ENCODE peak calls at places on chromosomes 13 and 19, in six cellular contexts. P is GM12891, B is GM12878, H is H1, W is HepG2, G is K562. U is an unnamed sample.

GRCh38 chr19:49506575-49507105 is 5.8 kb upstream of the FCGRT start:
- DNase-seq in P (peak), B (no peak), H (no peak), W (peak), G (peak), U (peak)

GRCh38 chr13:30623392-30623791 is 5.7 kb downstream of the USPL1 start:
- DNase-seq in P (no peak), B (no peak), H (no peak), W (no peak), G (no peak), U (no peak)

GRCh38 chr13:76440568-76440967 is 445.6 kb downstream of the KCTD12 start:
- DNase-seq in P (peak), B (peak), H (no peak), W (no peak), G (no peak), U (peak)

GRCh38 chr13:83877901-83878300 is 4.4 kb downstream of the SLITRK1 start:
- DNase-seq in P (no peak), B (no peak), H (no peak), W (no peak), G (no peak), U (no peak)

GRCh38 chr13:20397896-20398295 is 127.8 kb downstream of the CRYL1 start:
- DNase-seq in P (no peak), B (no peak), H (no peak), W (no peak), G (no peak), U (no peak)

GRCh38 chr13:27252467-27252866 is 1.1 kb downstream of the RPL21 start:
- DNase-seq in P (no peak), B (no peak), H (no peak), W (no peak), G (no peak), U (no peak)

GRCh38 chr19:38304352-38304865 is 358 bp downstream of the C19orf33 start:
- DNase-seq in P (no peak), B (no peak), H (no peak), W (no peak), G (no peak), U (no peak)

GRCh38 chr19:51020988-51021651 is 1.6 kb upstream of the KLK10 start:
- DNase-seq in P (no peak), B (no peak), H (no peak), W (peak), G (peak), U (no peak)

GRCh38 chr19:10230904-10231623 is at the start of gene S1PR2:
- DNase-seq in P (peak), B (no peak), H (no peak), W (peak), G (peak), U (peak)

GRCh38 chr13:99153219-99153618 is 47.4 kb upstream of the UBAC2 start:
- DNase-seq in P (no peak), B (no peak), H (no peak), W (no peak), G (peak), U (no peak)

GRCh38 chr13:86906458-86906857 is 764.7 kb upstream of the SLITRK5 start:
- DNase-seq in P (no peak), B (no peak), H (no peak), W (no peak), G (no peak), U (no peak)

GRCh38 chr19:42277821-42278809 is 9.1 kb downstream of the CIC start:
- DNase-seq in P (no peak), B (no peak), H (no peak), W (no peak), G (no peak), U (no peak)

GRCh38 chr19:29260477-29261317 is 47.7 kb upstream of the UQCRFS1 start:
- DNase-seq in P (no peak), B (peak), H (no peak), W (peak), G (peak), U (no peak)

GRCh38 chr13:51668580-51669195 is 84.4 kb downstream of the WDFY2 start:
- DNase-seq in P (no peak), B (no peak), H (no peak), W (peak), G (no peak), U (no peak)

GRCh38 chr13:50267917-50268316 is 252.7 kb downstream of the KCNRG start:
- DNase-seq in P (no peak), B (no peak), H (no peak), W (peak), G (no peak), U (no peak)

GRCh38 chr19:58355215-58355796 is 2.0 kb upstream of the A1BG start:
- DNase-seq in P (no peak), B (no peak), H (no peak), W (no peak), G (no peak), U (no peak)

GRCh38 chr13:59776924-59777690 is 386.6 kb downstream of the DIAPH3 start:
- DNase-seq in P (no peak), B (peak), H (no peak), W (no peak), G (no peak), U (no peak)

GRCh38 chr19:44401787-44402115 is 343 bp upstream of the ZNF285 start:
- DNase-seq in P (no peak), B (no peak), H (no peak), W (no peak), G (no peak), U (no peak)

GRCh38 chr19:10135551-10136334 is 16.0 kb upstream of the EIF3G start:
- DNase-seq in P (no peak), B (no peak), H (no peak), W (no peak), G (no peak), U (no peak)

GRCh38 chr19:17842663-17843313 is 5.0 kb downstream of the JAK3 start:
- DNase-seq in P (no peak), B (no peak), H (no peak), W (no peak), G (no peak), U (no peak)

GRCh38 chr13:99266827-99267226 is 8.6 kb upstream of the GPR18 start:
- DNase-seq in P (no peak), B (no peak), H (no peak), W (no peak), G (no peak), U (no peak)

GRCh38 chr19:48676487-48676886 is 3.7 kb upstream of the NTN5 start:
- DNase-seq in P (no peak), B (no peak), H (no peak), W (no peak), G (no peak), U (no peak)

GRCh38 chr19:38665950-38666661 is 18.7 kb downstream of the ACTN4 start:
- DNase-seq in P (no peak), B (no peak), H (peak), W (peak), G (no peak), U (no peak)

GRCh38 chr13:44218501-44219240 is 155.0 kb upstream of the SERP2 start:
- DNase-seq in P (no peak), B (no peak), H (no peak), W (no peak), G (no peak), U (no peak)

GRCh38 chr13:112657850-112658445 is 31.9 kb upstream of the ATP11A start:
- DNase-seq in P (no peak), B (no peak), H (no peak), W (no peak), G (no peak), U (no peak)
- TF ChIP-seq TAF1 in P (no peak), B (no peak), H (no peak), W (no peak), G (no peak), U (no peak)

DNA sequence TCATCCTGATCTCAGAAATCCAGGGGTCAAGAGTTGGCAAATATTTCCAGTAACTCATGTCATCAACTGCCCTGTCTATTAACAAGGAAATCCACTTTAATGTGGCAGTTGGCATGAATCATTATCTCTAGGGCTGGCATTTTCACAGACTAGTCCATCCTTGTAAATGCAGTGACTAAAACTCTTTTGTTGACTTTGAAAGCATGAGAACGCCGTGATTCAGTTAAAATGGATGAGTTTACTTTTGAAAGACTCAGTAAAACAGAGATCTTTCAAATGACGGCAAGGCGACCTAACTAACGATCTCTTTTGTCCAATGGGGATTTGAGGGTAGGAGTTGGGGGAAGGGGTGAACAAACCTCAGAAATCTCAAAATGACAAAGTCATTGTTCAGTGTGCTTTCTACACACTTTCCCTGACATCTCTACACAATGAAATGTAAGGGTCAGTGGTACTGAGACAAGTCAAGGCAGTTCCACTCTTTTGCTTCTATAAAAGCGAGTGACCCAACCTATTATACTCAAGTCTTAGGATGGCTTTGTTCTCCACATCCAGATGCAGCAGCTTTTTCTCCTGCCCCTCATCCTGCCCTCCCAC is 200.6 kb downstream of the ABCC4 start:
- DNase-seq in P (no peak), B (peak), H (no peak), W (peak), G (no peak), U (no peak)
- TF ChIP-seq POLR2AphosphoS5 in P (no peak), B (no peak), H (no peak), W (no peak), G (no peak), U (no peak)

DNA sequence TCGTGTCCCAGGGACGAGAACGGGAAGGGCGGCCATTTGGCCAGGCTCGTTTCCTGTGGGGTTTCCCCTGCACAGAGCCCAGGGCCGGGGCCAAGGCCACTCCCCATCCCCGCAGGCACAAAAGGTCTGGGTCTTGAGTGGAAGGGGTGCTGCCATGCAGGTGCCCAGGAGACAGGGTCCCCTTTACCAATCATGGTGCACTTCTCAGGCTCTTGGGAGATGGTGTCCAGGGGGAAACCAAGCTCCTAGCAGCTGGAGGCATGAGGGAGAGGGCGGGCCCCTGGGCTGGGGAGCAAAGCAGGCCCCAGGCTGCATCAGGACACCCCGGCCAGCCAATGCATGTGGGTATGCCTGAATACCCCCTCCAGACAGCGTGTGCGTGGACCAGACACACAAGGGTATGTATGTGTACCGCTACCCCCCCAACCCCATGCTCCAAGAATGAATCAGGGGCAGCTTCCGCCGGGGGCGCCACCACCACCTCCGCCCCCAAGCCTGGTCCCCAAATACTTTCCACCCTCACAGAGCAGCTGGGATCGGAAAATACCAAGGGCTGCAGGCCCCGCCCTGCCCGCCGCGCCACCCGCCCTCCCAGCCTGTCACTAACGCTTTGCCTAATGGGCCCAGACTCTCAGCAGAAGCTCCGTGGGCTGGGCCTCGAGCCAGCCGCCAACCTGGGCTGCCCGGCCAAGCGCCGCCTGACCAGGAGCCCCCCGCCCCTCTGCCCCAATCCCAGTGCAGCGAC is 37.6 kb upstream of the NANOS3 start:
- DNase-seq in P (peak), B (peak), H (no peak), W (no peak), G (peak), U (peak)
- TF ChIP-seq POLR2A in P (no peak), B (peak), H (no peak), W (no peak), G (peak), U (peak)

DNA sequence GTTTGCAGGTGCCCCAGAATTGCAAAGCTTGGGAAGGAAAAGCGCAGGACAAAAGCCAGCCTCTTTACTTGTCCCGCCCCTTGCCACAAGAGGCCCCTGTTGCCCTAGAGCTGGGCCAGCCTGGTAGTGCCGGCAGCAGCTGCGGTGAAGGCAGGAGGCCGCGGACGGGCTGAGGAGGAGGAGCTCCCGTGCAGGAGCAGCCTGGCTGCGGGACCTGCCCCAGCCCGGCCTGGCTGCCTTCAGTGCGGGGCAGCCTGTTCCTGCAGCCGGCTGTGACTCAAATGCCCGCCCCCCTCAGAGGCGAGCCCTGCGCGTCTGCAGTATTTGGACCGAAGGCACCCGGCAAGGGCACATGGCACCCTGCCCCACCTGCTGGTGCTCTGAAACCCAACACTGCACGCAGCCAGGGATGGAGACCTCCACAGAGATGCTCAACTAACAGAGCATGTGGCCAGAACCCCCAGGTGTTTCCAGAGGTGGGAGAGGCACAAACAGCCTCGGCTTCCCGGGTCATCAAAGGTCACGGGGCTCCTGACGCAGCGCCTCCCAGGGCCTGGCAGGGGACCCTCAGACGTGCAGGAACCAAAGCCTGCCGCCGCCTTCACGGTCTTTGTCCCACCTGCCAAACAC is 29.7 kb downstream of the NAXD start:
- DNase-seq in P (peak), B (no peak), H (peak), W (no peak), G (no peak), U (peak)
- TF ChIP-seq TAF1 in P (no peak), B (no peak), H (peak), W (no peak), G (no peak), U (no peak)